ENCODE peak calls at places on chromosomes 2 and 18, in eight cellular contexts. One of them, this sample, is unnamed.

GRCh38 chr2:127048969-127049897 is 57.7 kb downstream of the BIN1 start:
- DNase-seq in K562: no peak
- DNase-seq in endodermal cell: no peak
- DNase-seq in transverse colon: no peak
- DNase-seq in colonic mucosa: peak; percentile 17
- DNase-seq in vagina: no peak
- DNase-seq in HepG2: no peak
- DNase-seq in IMR-90: no peak
- DNase-seq in this sample: no peak

GRCh38 chr2:96869281-96869823 is 528 bp downstream of the SEMA4C start:
- DNase-seq in transverse colon: peak; percentile 72
- DNase-seq in vagina: no peak
- DNase-seq in HepG2: peak; percentile 48
- DNase-seq in endodermal cell: peak; percentile 83
- DNase-seq in colonic mucosa: peak; percentile 67
- DNase-seq in IMR-90: peak; percentile 74
- DNase-seq in K562: no peak
- DNase-seq in this sample: no peak

GRCh38 chr2:110755494-110756078 is 23.2 kb downstream of the ACOXL start:
- DNase-seq in K562: no peak
- DNase-seq in transverse colon: no peak
- DNase-seq in IMR-90: peak; percentile 16
- DNase-seq in HepG2: no peak
- DNase-seq in colonic mucosa: no peak
- DNase-seq in endodermal cell: no peak
- DNase-seq in vagina: no peak
- DNase-seq in this sample: no peak

GRCh38 chr18:2148823-2149222 is 422.5 kb downstream of the METTL4 start:
- DNase-seq in K562: no peak
- DNase-seq in colonic mucosa: no peak
- DNase-seq in vagina: no peak
- DNase-seq in endodermal cell: no peak
- DNase-seq in HepG2: no peak
- DNase-seq in transverse colon: no peak
- DNase-seq in IMR-90: no peak
- DNase-seq in this sample: no peak

GRCh38 chr2:197258580-197258979 is 52.0 kb downstream of the ANKRD44 start:
- DNase-seq in IMR-90: peak; percentile 28
- DNase-seq in colonic mucosa: no peak
- DNase-seq in endodermal cell: no peak
- DNase-seq in transverse colon: no peak
- DNase-seq in HepG2: no peak
- DNase-seq in vagina: no peak
- DNase-seq in K562: no peak
- DNase-seq in this sample: no peak

GRCh38 chr2:11752906-11753305 is 6.5 kb downstream of the LPIN1 start:
- DNase-seq in K562: no peak
- DNase-seq in IMR-90: no peak
- DNase-seq in HepG2: no peak
- DNase-seq in endodermal cell: no peak
- DNase-seq in transverse colon: no peak
- DNase-seq in colonic mucosa: no peak
- DNase-seq in vagina: no peak
- DNase-seq in this sample: no peak

GRCh38 chr2:11571170-11571569 is 37.3 kb downstream of the GREB1 start:
- DNase-seq in transverse colon: no peak
- DNase-seq in vagina: no peak
- DNase-seq in HepG2: no peak
- DNase-seq in K562: no peak
- DNase-seq in endodermal cell: no peak
- DNase-seq in colonic mucosa: no peak
- DNase-seq in IMR-90: no peak
- DNase-seq in this sample: no peak

GRCh38 chr2:113202305-113203216 is 28.8 kb downstream of the PSD4 start:
- DNase-seq in colonic mucosa: no peak
- DNase-seq in HepG2: no peak
- DNase-seq in vagina: no peak
- DNase-seq in IMR-90: no peak
- DNase-seq in endodermal cell: peak; percentile 61
- DNase-seq in transverse colon: no peak
- DNase-seq in K562: no peak
- DNase-seq in this sample: no peak

GRCh38 chr2:73987109-73987947 is 2.6 kb downstream of the TET3 start:
- DNase-seq in vagina: no peak
- DNase-seq in HepG2: no peak
- DNase-seq in transverse colon: peak; percentile 64
- DNase-seq in endodermal cell: peak; percentile 61
- DNase-seq in IMR-90: peak; percentile 62
- DNase-seq in colonic mucosa: peak; percentile 67
- DNase-seq in K562: no peak
- DNase-seq in this sample: peak; percentile 56

GRCh38 chr2:219274392-219274921 is 4.7 kb upstream of the DNAJB2 start:
- DNase-seq in endodermal cell: peak; percentile 89
- DNase-seq in K562: no peak
- DNase-seq in IMR-90: peak; percentile 81
- DNase-seq in colonic mucosa: no peak
- DNase-seq in transverse colon: no peak
- DNase-seq in vagina: no peak
- DNase-seq in HepG2: peak; percentile 74
- DNase-seq in this sample: no peak

GRCh38 chr18:68431922-68432198 is 283.0 kb downstream of the TMX3 start:
- DNase-seq in vagina: no peak
- DNase-seq in HepG2: no peak
- DNase-seq in colonic mucosa: no peak
- DNase-seq in K562: no peak
- DNase-seq in IMR-90: no peak
- DNase-seq in endodermal cell: no peak
- DNase-seq in transverse colon: no peak
- DNase-seq in this sample: no peak

GRCh38 chr2:127078028-127078427 is 28.9 kb downstream of the BIN1 start:
- DNase-seq in HepG2: no peak
- DNase-seq in endodermal cell: no peak
- DNase-seq in IMR-90: no peak
- DNase-seq in vagina: no peak
- DNase-seq in K562: no peak
- DNase-seq in transverse colon: no peak
- DNase-seq in colonic mucosa: no peak
- DNase-seq in this sample: no peak

GRCh38 chr2:64538764-64539433 is 14.8 kb downstream of the AFTPH start:
- DNase-seq in endodermal cell: no peak
- DNase-seq in HepG2: no peak
- DNase-seq in K562: no peak
- DNase-seq in colonic mucosa: no peak
- DNase-seq in vagina: no peak
- DNase-seq in IMR-90: peak; percentile 41
- DNase-seq in transverse colon: no peak
- DNase-seq in this sample: no peak

GRCh38 chr2:60843006-60843405 is 38.4 kb upstream of the REL start:
- DNase-seq in colonic mucosa: no peak
- DNase-seq in endodermal cell: no peak
- DNase-seq in vagina: no peak
- DNase-seq in K562: no peak
- DNase-seq in IMR-90: no peak
- DNase-seq in transverse colon: no peak
- DNase-seq in HepG2: no peak
- DNase-seq in this sample: no peak

GRCh38 chr2:68762112-68762511 is 27.5 kb downstream of the ARHGAP25 start:
- DNase-seq in vagina: no peak
- DNase-seq in endodermal cell: no peak
- DNase-seq in IMR-90: no peak
- DNase-seq in K562: no peak
- DNase-seq in colonic mucosa: no peak
- DNase-seq in HepG2: no peak
- DNase-seq in transverse colon: no peak
- DNase-seq in this sample: no peak

GRCh38 chr2:68765739-68766377 is 31.2 kb downstream of the ARHGAP25 start:
- DNase-seq in vagina: no peak
- DNase-seq in K562: no peak
- DNase-seq in colonic mucosa: peak; percentile 8
- DNase-seq in IMR-90: peak; percentile 75
- DNase-seq in transverse colon: no peak
- DNase-seq in HepG2: no peak
- DNase-seq in endodermal cell: no peak
- DNase-seq in this sample: no peak

GRCh38 chr2:68764781-68765385 is 30.3 kb downstream of the ARHGAP25 start:
- DNase-seq in HepG2: no peak
- DNase-seq in transverse colon: no peak
- DNase-seq in IMR-90: peak; percentile 92
- DNase-seq in endodermal cell: no peak
- DNase-seq in vagina: no peak
- DNase-seq in colonic mucosa: peak; percentile 15
- DNase-seq in K562: no peak
- DNase-seq in this sample: no peak

GRCh38 chr2:68762665-68763064 is 28.1 kb downstream of the ARHGAP25 start:
- DNase-seq in HepG2: no peak
- DNase-seq in IMR-90: peak; percentile 79
- DNase-seq in K562: no peak
- DNase-seq in colonic mucosa: peak; percentile 5
- DNase-seq in transverse colon: no peak
- DNase-seq in vagina: no peak
- DNase-seq in endodermal cell: no peak
- DNase-seq in this sample: peak; percentile 45

GRCh38 chr2:68764041-68764780 is 29.6 kb downstream of the ARHGAP25 start:
- DNase-seq in transverse colon: no peak
- DNase-seq in IMR-90: peak; percentile 41
- DNase-seq in K562: no peak
- DNase-seq in colonic mucosa: peak; percentile 17
- DNase-seq in endodermal cell: no peak
- DNase-seq in vagina: no peak
- DNase-seq in HepG2: no peak
- DNase-seq in this sample: no peak
- H3K4me3 ChIP-seq in transverse colon: no peak overlapping the region
- H3K4me3 ChIP-seq in IMR-90: no peak overlapping the region
- H3K4me3 ChIP-seq in K562: no peak overlapping the region
- H3K4me3 ChIP-seq in colonic mucosa: no peak overlapping the region
- H3K4me3 ChIP-seq in endodermal cell: no peak overlapping the region
- H3K4me3 ChIP-seq in vagina: no peak overlapping the region
- H3K4me3 ChIP-seq in HepG2: no peak overlapping the region
- H3K4me3 ChIP-seq in this sample: peak overlapping the region; percentile 61

GRCh38 chr18:24023185-24023814 is 8.7 kb downstream of the TTC39C start:
- DNase-seq in transverse colon: no peak
- DNase-seq in K562: no peak
- DNase-seq in HepG2: peak; percentile 9
- DNase-seq in colonic mucosa: no peak
- DNase-seq in vagina: no peak
- DNase-seq in IMR-90: no peak
- DNase-seq in endodermal cell: peak; percentile 83
- DNase-seq in this sample: no peak
- H3K4me1 ChIP-seq in transverse colon: peaks cover 34% of the 10 kb centered on the region
- H3K4me1 ChIP-seq in K562: no peaks in the 10 kb centered on the region
- H3K4me1 ChIP-seq in HepG2: no peaks in the 10 kb centered on the region
- H3K4me1 ChIP-seq in colonic mucosa: no peaks in the 10 kb centered on the region
- H3K4me1 ChIP-seq in vagina: peaks cover 49% of the 10 kb centered on the region
- H3K4me1 ChIP-seq in IMR-90: peaks cover 26% of the 10 kb centered on the region
- H3K4me1 ChIP-seq in endodermal cell: no peaks in the 10 kb centered on the region
- H3K4me1 ChIP-seq in this sample: peaks cover 88% of the 10 kb centered on the region

GRCh38 chr18:58060254-58060653 is 16.2 kb downstream of the NEDD4L start:
- DNase-seq in HepG2: no peak
- DNase-seq in vagina: no peak
- DNase-seq in transverse colon: no peak
- DNase-seq in endodermal cell: no peak
- DNase-seq in colonic mucosa: no peak
- DNase-seq in K562: no peak
- DNase-seq in IMR-90: no peak
- DNase-seq in this sample: no peak

GRCh38 chr18:58067611-58068010 is 23.6 kb downstream of the NEDD4L start:
- DNase-seq in HepG2: no peak
- DNase-seq in transverse colon: no peak
- DNase-seq in endodermal cell: no peak
- DNase-seq in vagina: no peak
- DNase-seq in colonic mucosa: no peak
- DNase-seq in K562: no peak
- DNase-seq in IMR-90: no peak
- DNase-seq in this sample: no peak

GRCh38 chr18:58061349-58061748 is 17.3 kb downstream of the NEDD4L start:
- DNase-seq in colonic mucosa: no peak
- DNase-seq in IMR-90: no peak
- DNase-seq in transverse colon: no peak
- DNase-seq in K562: no peak
- DNase-seq in HepG2: no peak
- DNase-seq in endodermal cell: no peak
- DNase-seq in vagina: no peak
- DNase-seq in this sample: no peak

GRCh38 chr18:58069104-58069503 is 25.1 kb downstream of the NEDD4L start:
- DNase-seq in colonic mucosa: no peak
- DNase-seq in IMR-90: no peak
- DNase-seq in K562: no peak
- DNase-seq in endodermal cell: no peak
- DNase-seq in vagina: no peak
- DNase-seq in HepG2: no peak
- DNase-seq in transverse colon: no peak
- DNase-seq in this sample: no peak

GRCh38 chr18:58064406-58064998 is 20.5 kb downstream of the NEDD4L start:
- DNase-seq in IMR-90: peak; percentile 39
- DNase-seq in HepG2: no peak
- DNase-seq in endodermal cell: no peak
- DNase-seq in colonic mucosa: no peak
- DNase-seq in K562: no peak
- DNase-seq in vagina: no peak
- DNase-seq in transverse colon: no peak
- DNase-seq in this sample: no peak
- H3K27ac ChIP-seq in IMR-90: no peak overlapping the region
- H3K27ac ChIP-seq in HepG2: no peak overlapping the region
- H3K27ac ChIP-seq in endodermal cell: no peak overlapping the region
- H3K27ac ChIP-seq in colonic mucosa: no peak overlapping the region
- H3K27ac ChIP-seq in K562: peak overlapping the region; percentile 3
- H3K27ac ChIP-seq in vagina: no peak overlapping the region
- H3K27ac ChIP-seq in transverse colon: no peak overlapping the region
- H3K27ac ChIP-seq in this sample: no peak overlapping the region

GRCh38 chr2:174333017-174333501 is 1.7 kb upstream of the SP9 start:
- DNase-seq in endodermal cell: no peak
- DNase-seq in IMR-90: no peak
- DNase-seq in HepG2: no peak
- DNase-seq in vagina: no peak
- DNase-seq in transverse colon: no peak
- DNase-seq in K562: no peak
- DNase-seq in colonic mucosa: no peak
- DNase-seq in this sample: no peak
- H3K4me3 ChIP-seq in endodermal cell: peak overlapping the region; percentile 71
- H3K4me3 ChIP-seq in IMR-90: no peak overlapping the region
- H3K4me3 ChIP-seq in HepG2: peak overlapping the region; percentile 35
- H3K4me3 ChIP-seq in vagina: no peak overlapping the region
- H3K4me3 ChIP-seq in transverse colon: no peak overlapping the region
- H3K4me3 ChIP-seq in K562: no peak overlapping the region
- H3K4me3 ChIP-seq in colonic mucosa: no peak overlapping the region
- H3K4me3 ChIP-seq in this sample: no peak overlapping the region